ENCODE peak calls at places on chromosomes 11 and 22, in five cellular contexts. Q, R, G, I and N are unnamed samples.

GRCh38 chr22:33918676-33919590 is 1.3 kb downstream of the LARGE1 start:
- DNase-seq in Q (no peak), R (no peak), G (no peak), I (peak), N (no peak)

GRCh38 chr22:46813816-46814597 is 51.6 kb downstream of the TBC1D22A start:
- DNase-seq in Q (no peak), R (peak), G (no peak), I (no peak), N (no peak)

GRCh38 chr22:41469218-41469851 is 418 bp downstream of the ACO2 start:
- DNase-seq in Q (no peak), R (no peak), G (no peak), I (no peak), N (no peak)

GRCh38 chr22:35514366-35514765 is 26.3 kb upstream of the RASD2 start:
- DNase-seq in Q (no peak), R (no peak), G (no peak), I (no peak), N (no peak)

GRCh38 chr11:2801711-2802388 is 83.7 kb downstream of the CDKN1C start:
- DNase-seq in Q (no peak), R (no peak), G (no peak), I (no peak), N (no peak)

GRCh38 chr11:82315093-82315492 is 418.6 kb downstream of the FAM181B start:
- DNase-seq in Q (no peak), R (no peak), G (peak), I (no peak), N (no peak)

GRCh38 chr11:46914363-46914762 is 4.0 kb downstream of the LRP4 start:
- DNase-seq in Q (no peak), R (no peak), G (no peak), I (no peak), N (no peak)

GRCh38 chr11:2889399-2890273 is 4.1 kb upstream of the CDKN1C start:
- DNase-seq in Q (no peak), R (no peak), G (no peak), I (no peak), N (no peak)

GRCh38 chr11:112159098-112159761 is 4.7 kb downstream of the IL18 start:
- DNase-seq in Q (no peak), R (no peak), G (no peak), I (no peak), N (no peak)